ENCODE peak calls at places on chromosomes 3 and 15, in four cellular contexts. T, D, V and S are unnamed samples.
A peak's percentile ranks its signal among the peaks of the same experiment; 100 is the strongest.

GRCh38 chr3:15326037-15326436 is 6.3 kb downstream of the SH3BP5 start:
- DNase-seq in D (no peak), T (no peak), V (peak; percentile 58), S (no peak)

GRCh38 chr3:67526246-67526645 is 128.2 kb downstream of the SUCLG2 start:
- DNase-seq in D (no peak), T (no peak), V (no peak), S (no peak)

GRCh38 chr3:186639778-186640472 is at the start of gene FETUB:
- DNase-seq in T (no peak), V (no peak), D (no peak), S (no peak)

GRCh38 chr3:46119709-46120498 is 88.2 kb downstream of the CCR1 start:
- DNase-seq in T (no peak), V (no peak), D (no peak), S (no peak)

GRCh38 chr15:74651251-74651741 is 35.7 kb downstream of the CLK3 start:
- DNase-seq in T (no peak), D (no peak), V (no peak), S (no peak)

GRCh38 chr3:152346740-152347139 is 78.0 kb downstream of the MBNL1 start:
- DNase-seq in T (no peak), D (no peak), V (no peak), S (no peak)

GRCh38 chr15:58842713-58843396 is 71.8 kb downstream of the MINDY2 start:
- DNase-seq in T (no peak), V (no peak), D (no peak), S (no peak)

GRCh38 chr15:67033521-67033920 is 31.9 kb upstream of the SMAD3 start:
- DNase-seq in D (no peak), T (peak; percentile 42), V (no peak), S (no peak)

GRCh38 chr15:59764775-59765174 is 75.7 kb upstream of the BNIP2 start:
- DNase-seq in V (no peak), D (no peak), T (no peak), S (no peak)

GRCh38 chr3:152183473-152183872 is 85.3 kb upstream of the MBNL1 start:
- DNase-seq in T (no peak), D (peak; percentile 27), V (peak; percentile 33), S (no peak)

GRCh38 chr3:45100998-45101407 is 45.2 kb downstream of the CDCP1 start:
- DNase-seq in D (no peak), V (no peak), T (no peak), S (no peak)

GRCh38 chr3:58059349-58060321 is 51.4 kb downstream of the FLNB start:
- DNase-seq in T (peak; percentile 64), V (no peak), D (peak; percentile 34), S (no peak)

GRCh38 chr3:153897842-153898241 is 223.3 kb upstream of the ARHGEF26 start:
- DNase-seq in T (no peak), D (no peak), V (no peak), S (no peak)

GRCh38 chr3:188941103-188941502 is 230.7 kb upstream of the TPRG1 start:
- DNase-seq in D (no peak), T (no peak), V (no peak), S (no peak)

GRCh38 chr15:65335278-65336055 is 31.0 kb downstream of the RNU5B-1 start:
- DNase-seq in D (no peak), V (no peak), T (no peak), S (no peak)

GRCh38 chr15:80990955-80991354 is 1.3 kb upstream of the MESD start:
- DNase-seq in T (no peak), D (no peak), V (no peak), S (no peak)

GRCh38 chr15:20341901-20342605 is 199.5 kb downstream of the GOLGA6L6 start:
- DNase-seq in T (peak; percentile 41), D (peak; percentile 72), V (no peak), S (peak; percentile 95)

GRCh38 chr15:62828364-62828763 is 214.2 kb upstream of the TPM1 start:
- DNase-seq in D (no peak), T (no peak), V (no peak), S (no peak)

GRCh38 chr3:44042772-44043171 is 198.9 kb upstream of the TOPAZ1 start:
- DNase-seq in V (no peak), T (no peak), D (no peak), S (no peak)

DNA sequence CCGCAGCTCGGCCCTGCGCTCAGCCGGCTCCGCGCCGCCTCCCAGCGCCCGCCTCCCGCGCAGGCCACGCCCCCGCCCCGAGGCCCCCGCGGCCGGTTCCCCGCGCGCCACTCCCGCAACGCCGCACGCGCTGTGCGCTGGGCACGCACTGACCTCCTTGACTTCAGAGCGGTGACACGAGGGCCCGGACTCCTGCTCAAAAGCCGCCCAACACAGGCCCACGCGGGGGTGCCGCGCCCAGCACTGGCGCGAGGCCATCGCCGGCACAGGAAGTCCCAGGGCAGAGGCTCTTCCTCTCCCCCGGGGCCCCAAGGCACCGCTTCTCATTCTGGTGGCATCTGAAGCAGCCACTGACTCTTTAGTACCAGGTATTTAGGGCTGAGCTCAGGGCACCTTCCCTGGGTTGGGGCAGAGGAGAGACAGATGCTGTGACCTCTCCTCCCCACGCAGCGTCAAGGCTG is 12.4 kb downstream of the TNK2 start:
- DNase-seq in T (peak; percentile 76), D (peak; percentile 66), V (peak; percentile 33), S (peak; percentile 95)
- H3K4me1 ChIP-seq in T (peaks cover 41% of the 10 kb centered on the region), D (peaks cover 51% of the 10 kb centered on the region), V (no peaks in the 10 kb centered on the region), S (peaks cover 69% of the 10 kb centered on the region)

GRCh38 chr3:39384665-39385000 is 1.5 kb downstream of the SLC25A38 start:
- DNase-seq in V (no peak), T (no peak), D (no peak), S (no peak)

GRCh38 chr3:39385456-39386098 is 2.4 kb downstream of the SLC25A38 start:
- DNase-seq in D (no peak), V (no peak), T (no peak), S (no peak)

GRCh38 chr3:39381432-39381831 is 1.7 kb upstream of the SLC25A38 start:
- DNase-seq in T (no peak), D (no peak), V (no peak), S (no peak)

GRCh38 chr3:39383913-39384664 is 919 bp downstream of the SLC25A38 start:
- DNase-seq in T (peak; percentile 98), V (peak; percentile 95), D (peak; percentile 99), S (peak; percentile 96)

GRCh38 chr3:39383190-39383912 is at the start of gene SLC25A38:
- DNase-seq in D (peak; percentile 80), T (peak; percentile 85), V (peak; percentile 70), S (peak; percentile 93)
- TF ChIP-seq EP300 in D (no peak), T (no peak), V (peak; percentile 78), S (no peak)

DNA sequence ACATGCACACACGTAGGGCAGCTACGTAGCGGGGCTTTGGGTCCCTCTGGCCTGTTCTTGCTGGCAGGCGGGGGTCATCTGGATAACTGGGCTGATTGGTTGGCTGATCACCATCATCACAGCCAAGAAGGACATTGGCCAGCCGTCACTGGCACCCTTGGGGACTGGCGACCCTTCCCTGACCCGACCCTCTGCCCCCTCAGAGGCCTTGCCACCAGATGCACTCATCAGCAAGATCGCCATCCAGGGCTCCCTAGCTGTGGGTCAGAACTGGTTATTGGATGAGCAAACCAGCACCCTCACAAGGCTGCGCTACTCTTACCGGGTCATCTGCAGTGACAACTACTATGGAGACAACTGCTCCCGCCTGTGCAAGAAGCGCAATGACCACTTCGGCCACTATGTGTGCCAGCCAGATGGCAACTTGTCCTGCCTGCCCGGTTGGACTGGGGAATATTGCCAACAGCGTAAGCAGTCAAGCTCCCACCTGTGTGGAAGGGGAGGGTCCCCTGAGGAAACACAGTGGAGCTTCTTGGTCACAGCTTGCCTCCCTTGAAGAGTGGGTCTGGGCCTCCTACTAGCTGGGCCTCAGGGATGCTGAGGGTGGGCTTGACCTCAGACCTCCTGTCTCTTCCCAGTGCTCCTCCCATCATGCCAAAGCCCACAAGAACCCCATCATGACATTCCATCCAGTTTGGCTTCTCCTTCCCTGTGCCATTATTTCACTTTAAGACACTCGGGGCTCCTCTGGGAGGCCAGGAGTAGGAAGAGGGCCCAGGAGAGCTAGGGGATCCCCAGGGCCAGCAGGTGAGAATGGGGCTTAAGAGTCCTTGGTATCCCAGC is 2.4 kb downstream of the DLL4 start:
- DNase-seq in T (peak; percentile 32), V (no peak), D (no peak), S (no peak)
- H3K4me3 ChIP-seq in T (peak overlapping the region; percentile 66), V (no peak overlapping the region), D (peak overlapping the region; percentile 49), S (peak overlapping the region; percentile 70)

GRCh38 chr3:197794115-197794514 is 3.1 kb downstream of the LRCH3 start:
- DNase-seq in V (no peak), T (no peak), D (no peak), S (no peak)
- H3K4me1 ChIP-seq in V (no peaks in the 10 kb centered on the region), T (peaks cover 23% of the 10 kb centered on the region), D (peaks cover 11% of the 10 kb centered on the region), S (peaks cover 19% of the 10 kb centered on the region)

GRCh38 chr3:98974442-98974841 is 72.9 kb upstream of the DCBLD2 start:
- DNase-seq in T (no peak), D (no peak), V (no peak), S (no peak)

GRCh38 chr3:98978068-98978811 is 76.7 kb upstream of the DCBLD2 start:
- DNase-seq in D (no peak), T (no peak), V (no peak), S (no peak)

GRCh38 chr3:98979296-98979695 is 77.8 kb upstream of the DCBLD2 start:
- DNase-seq in D (no peak), T (no peak), V (no peak), S (no peak)

GRCh38 chr3:98980915-98981596 is 79.6 kb upstream of the DCBLD2 start:
- DNase-seq in V (no peak), T (no peak), D (no peak), S (no peak)

GRCh38 chr3:98977520-98977919 is 76.0 kb upstream of the DCBLD2 start:
- DNase-seq in V (no peak), D (no peak), T (no peak), S (no peak)
- TF ChIP-seq EP300 in V (peak; percentile 26), D (no peak), T (no peak), S (no peak)

GRCh38 chr3:171865191-171865865 is 22.2 kb downstream of the TMEM212 start:
- DNase-seq in D (no peak), T (no peak), V (no peak), S (no peak)

GRCh38 chr3:171863920-171864319 is 20.8 kb downstream of the TMEM212 start:
- DNase-seq in V (no peak), D (no peak), T (no peak), S (no peak)

GRCh38 chr3:171860830-171861535 is 17.8 kb downstream of the TMEM212 start:
- DNase-seq in T (no peak), V (peak; percentile 32), D (peak; percentile 35), S (no peak)

GRCh38 chr3:171862392-171862791 is 19.2 kb downstream of the TMEM212 start:
- DNase-seq in T (no peak), V (no peak), D (no peak), S (no peak)

GRCh38 chr3:171862993-171863521 is 19.9 kb downstream of the TMEM212 start:
- DNase-seq in V (no peak), D (no peak), T (no peak), S (no peak)
- H3K4me3 ChIP-seq in V (no peak overlapping the region), D (no peak overlapping the region), T (no peak overlapping the region), S (no peak overlapping the region)